ENCODE peak calls at places on chromosomes 4 and X, in four cellular contexts. D, T, O and L are unnamed samples.

GRCh38 chr4:42965326-42965725 is 72.8 kb downstream of the GRXCR1 start:
- DNase-seq in D (no peak), T (peak), O (no peak), L (no peak)

GRCh38 chrX:118062048-118062789 is 54.4 kb downstream of the KLHL13 start:
- DNase-seq in O (no peak), D (no peak), T (no peak), L (no peak)

GRCh38 chrX:149124526-149125108 is 380.5 kb downstream of the IDS start:
- DNase-seq in O (no peak), D (no peak), T (no peak), L (no peak)

GRCh38 chrX:10813761-10814160 is 193.4 kb upstream of the MID1 start:
- DNase-seq in D (no peak), O (no peak), T (no peak), L (no peak)

GRCh38 chrX:100747090-100747489 is 15.2 kb upstream of the SYTL4 start:
- DNase-seq in O (no peak), T (no peak), D (no peak), L (no peak)

GRCh38 chr4:147076179-147076578 is 130.5 kb upstream of the TTC29 start:
- DNase-seq in D (no peak), O (no peak), T (no peak), L (no peak)

GRCh38 chr4:16505726-16506125 is 279.5 kb upstream of the TAPT1 start:
- DNase-seq in O (no peak), D (peak), T (no peak), L (no peak)

GRCh38 chrX:21394792-21395191 is 20.6 kb downstream of the CNKSR2 start:
- DNase-seq in D (no peak), O (no peak), T (no peak), L (no peak)

GRCh38 chrX:103831342-103831802 is 685 bp downstream of the RAB9B start:
- DNase-seq in D (peak), O (no peak), T (no peak), L (peak)

GRCh38 chr4:38759077-38759789 is 23.6 kb downstream of the TLR10 start:
- DNase-seq in O (peak), D (peak), T (no peak), L (peak)

GRCh38 chr4:96776922-96777510 is 937.1 kb downstream of the PDHA2 start:
- DNase-seq in O (no peak), T (no peak), D (no peak), L (no peak)

GRCh38 chrX:120753413-120754251 is 122.0 kb downstream of the CT47B1 start:
- DNase-seq in O (no peak), T (no peak), D (no peak), L (no peak)

GRCh38 chrX:120769576-120770341 is 105.9 kb downstream of the CT47B1 start:
- DNase-seq in D (peak), T (peak), O (no peak), L (peak)

GRCh38 chr4:7325541-7325940 is 109.2 kb downstream of the PSAPL1 start:
- DNase-seq in O (no peak), T (no peak), D (no peak), L (no peak)

GRCh38 chr4:67871867-67872266 is 11.9 kb downstream of the TMPRSS11D start:
- DNase-seq in O (no peak), T (peak), D (peak), L (peak)

GRCh38 chr4:136319789-136320470 is 1212.4 kb downstream of the PCDH18 start:
- DNase-seq in O (no peak), T (no peak), D (peak), L (peak)

GRCh38 chrX:2224597-2225235 is 276.1 kb downstream of the DHRSX start:
- DNase-seq in T (no peak), D (no peak), O (no peak), L (no peak)

GRCh38 chr4:136136566-136136965 is 1395.7 kb downstream of the PCDH18 start:
- DNase-seq in O (no peak), D (no peak), T (no peak), L (no peak)

GRCh38 chrX:12372111-12372510 is 233.8 kb downstream of the FRMPD4 start:
- DNase-seq in O (no peak), T (no peak), D (peak), L (peak)

GRCh38 chr4:57220172-57220571 is 110.0 kb upstream of the IGFBP7 start:
- DNase-seq in O (no peak), T (no peak), D (no peak), L (no peak)

GRCh38 chr4:64271601-64272081 is 137.6 kb downstream of the TECRL start:
- DNase-seq in D (no peak), T (no peak), O (no peak), L (no peak)

GRCh38 chrX:97705936-97706335 is 822.2 kb downstream of the RPA4 start:
- DNase-seq in T (no peak), O (no peak), D (no peak), L (no peak)

GRCh38 chr4:173005912-173006633 is 162.5 kb upstream of the GALNT7 start:
- DNase-seq in D (peak), O (no peak), T (peak), L (no peak)

GRCh38 chr4:106366026-106366425 is 2.6 kb downstream of the GIMD1 start:
- DNase-seq in D (peak), O (no peak), T (no peak), L (peak)

GRCh38 chr4:42906906-42907774 is 14.6 kb downstream of the GRXCR1 start:
- DNase-seq in D (no peak), T (peak), O (no peak), L (no peak)

GRCh38 chrX:41097326-41097725 is 12.1 kb downstream of the USP9X start:
- DNase-seq in T (no peak), O (no peak), D (no peak), L (no peak)

GRCh38 chrX:11557120-11557519 is 108.6 kb downstream of the ARHGAP6 start:
- DNase-seq in T (no peak), D (peak), O (no peak), L (peak)

GRCh38 chrX:93580634-93581033 is 92.7 kb downstream of the NAP1L3 start:
- DNase-seq in T (no peak), O (no peak), D (no peak), L (no peak)

GRCh38 chrX:153924149-153924861 is 1.8 kb downstream of the ARHGAP4 start:
- DNase-seq in D (peak), O (peak), T (peak), L (peak)

GRCh38 chr4:47312170-47312569 is 151.3 kb downstream of the COMMD8 start:
- DNase-seq in T (no peak), O (no peak), D (no peak), L (no peak)

GRCh38 chr4:118787844-118788380 is 48.0 kb downstream of the SEC24D start:
- DNase-seq in T (no peak), O (no peak), D (no peak), L (no peak)

GRCh38 chrX:68868902-68869800 is 40.3 kb downstream of the EFNB1 start:
- DNase-seq in D (no peak), T (no peak), O (no peak), L (no peak)

GRCh38 chrX:134520860-134521390 is 61.0 kb downstream of the HPRT1 start:
- DNase-seq in D (peak), O (no peak), T (peak), L (peak)

GRCh38 chrX:115400960-115401359 is 111.4 kb downstream of the LUZP4 start:
- DNase-seq in T (no peak), D (no peak), O (no peak), L (no peak)

GRCh38 chrX:119466970-119467369 is 1.3 kb upstream of the SLC25A5 start:
- DNase-seq in O (no peak), T (no peak), D (no peak), L (no peak)